ENCODE peak calls at places on chromosomes 7 and 10, in six cellular contexts. D is cardiac muscle cell, P is left ventricle myocardium inferior, W is heart left ventricle, Z is Panc1, L is GM23338. B is an unnamed sample. For H3K4me1, the result is how much of the 10 kb centered on the place peaks cover.

GRCh38 chr10:62584216-62584615 is 210.0 kb downstream of the ZNF365 start:
- DNase-seq in D (peak), P (no peak), W (no peak), Z (no peak), L (no peak), B (no peak)

GRCh38 chr7:23341846-23342598 is 42.9 kb downstream of the MALSU1 start:
- DNase-seq in D (no peak), P (no peak), W (no peak), Z (no peak), L (no peak), B (no peak)

GRCh38 chr10:107855933-107856332 is 691.4 kb upstream of the SORCS1 start:
- DNase-seq in D (no peak), P (no peak), W (no peak), Z (no peak), L (no peak), B (no peak)

GRCh38 chr7:149450821-149451220 is 10.0 kb downstream of the ZNF777 start:
- DNase-seq in D (no peak), P (no peak), W (no peak), Z (no peak), L (no peak), B (no peak)

GRCh38 chr7:1749864-1750466 is 79.9 kb downstream of the ELFN1 start:
- DNase-seq in D (no peak), P (peak), W (peak), Z (no peak), L (no peak), B (no peak)

GRCh38 chr10:68125770-68126169 is 16.5 kb downstream of the MYPN start:
- DNase-seq in D (no peak), P (no peak), W (no peak), Z (no peak), L (no peak), B (no peak)

GRCh38 chr7:81232084-81232799 is 313.4 kb upstream of the SEMA3C start:
- DNase-seq in D (no peak), P (peak), W (peak), Z (no peak), L (no peak), B (no peak)

GRCh38 chr10:77287647-77288120 is 349.9 kb downstream of the KCNMA1 start:
- DNase-seq in D (no peak), P (no peak), W (peak), Z (no peak), L (no peak), B (no peak)

GRCh38 chr7:92988051-92988450 is 129.7 kb downstream of the SAMD9 start:
- DNase-seq in D (peak), P (no peak), W (no peak), Z (no peak), L (peak), B (no peak)

GRCh38 chr10:21758239-21758638 is 224.2 kb downstream of the MLLT10 start:
- DNase-seq in D (no peak), P (no peak), W (no peak), Z (no peak), L (no peak), B (no peak)

GRCh38 chr7:142120474-142121000 is 9.0 kb downstream of the MGAM2 start:
- DNase-seq in D (no peak), P (no peak), W (no peak), Z (no peak), L (no peak), B (no peak)

GRCh38 chr7:132656846-132657776 is 80.8 kb upstream of the PLXNA4 start:
- DNase-seq in D (peak), P (no peak), W (no peak), Z (no peak), L (peak), B (no peak)

GRCh38 chr10:71860243-71861029 is 9.4 kb upstream of the PSAP start:
- DNase-seq in D (peak), P (peak), W (peak), Z (peak), L (peak), B (peak)

GRCh38 chr10:6674282-6674681 is 94.2 kb upstream of the PRKCQ start:
- DNase-seq in D (no peak), P (no peak), W (no peak), Z (no peak), L (no peak), B (no peak)

GRCh38 chr10:98088186-98088971 is 46.1 kb upstream of the R3HCC1L start:
- DNase-seq in D (peak), P (peak), W (peak), Z (no peak), L (no peak), B (no peak)

GRCh38 chr7:5234852-5235831 is 45.1 kb downstream of the WIPI2 start:
- DNase-seq in D (no peak), P (no peak), W (no peak), Z (no peak), L (no peak), B (no peak)

GRCh38 chr10:66678521-66678920 is 247.3 kb upstream of the LRRTM3 start:
- DNase-seq in D (no peak), P (no peak), W (no peak), Z (no peak), L (no peak), B (no peak)

GRCh38 chr10:12981570-12981969 is 19.9 kb downstream of the CCDC3 start:
- DNase-seq in D (peak), P (no peak), W (no peak), Z (peak), L (no peak), B (no peak)

GRCh38 chr10:85888559-85888958 is 478.0 kb downstream of the GRID1 start:
- DNase-seq in D (no peak), P (no peak), W (no peak), Z (no peak), L (no peak), B (no peak)

GRCh38 chr7:47400001-47400400 is 181.9 kb downstream of the TNS3 start:
- DNase-seq in D (no peak), P (no peak), W (no peak), Z (no peak), L (no peak), B (no peak)

GRCh38 chr7:150340024-150340749 is 1.2 kb downstream of the RARRES2 start:
- DNase-seq in D (peak), P (peak), W (peak), Z (no peak), L (peak), B (peak)

GRCh38 chr10:132430861-132431271 is 33.9 kb downstream of the PWWP2B start:
- DNase-seq in D (no peak), P (no peak), W (no peak), Z (no peak), L (no peak), B (no peak)

GRCh38 chr7:111108526-111108925 is 17.6 kb downstream of the LRRN3 start:
- DNase-seq in D (peak), P (no peak), W (no peak), Z (no peak), L (no peak), B (no peak)

GRCh38 chr7:139820089-139820488 is 9.0 kb upstream of the TBXAS1 start:
- DNase-seq in D (no peak), P (no peak), W (no peak), Z (no peak), L (no peak), B (no peak)

GRCh38 chr10:18737841-18738240 is 78.6 kb downstream of the ARL5B start:
- DNase-seq in D (peak), P (no peak), W (no peak), Z (no peak), L (no peak), B (no peak)

GRCh38 chr7:29196191-29196590 is 1.6 kb downstream of the CHN2 start:
- DNase-seq in D (no peak), P (no peak), W (no peak), Z (no peak), L (no peak), B (no peak)

GRCh38 chr7:30327813-30328212 is 43.4 kb downstream of the ZNRF2 start:
- DNase-seq in D (peak), P (no peak), W (no peak), Z (no peak), L (no peak), B (no peak)

GRCh38 chr7:28922618-28923331 is 35.4 kb downstream of the TRIL start:
- DNase-seq in D (peak), P (peak), W (peak), Z (no peak), L (peak), B (peak)

GRCh38 chr10:513393-513792 is 176.1 kb downstream of the DIP2C start:
- DNase-seq in D (no peak), P (no peak), W (peak), Z (no peak), L (no peak), B (no peak)

GRCh38 chr7:21454182-21454581 is 26.3 kb downstream of the SP4 start:
- DNase-seq in D (no peak), P (no peak), W (no peak), Z (no peak), L (peak), B (no peak)

GRCh38 chr10:8902926-8903325 is 848.4 kb downstream of the GATA3 start:
- DNase-seq in D (no peak), P (no peak), W (no peak), Z (no peak), L (no peak), B (no peak)

GRCh38 chr10:99562631-99563030 is 29.9 kb downstream of the NKX2-3 start:
- DNase-seq in D (no peak), P (no peak), W (no peak), Z (no peak), L (no peak), B (no peak)

GRCh38 chr7:78095549-78095948 is 297.0 kb downstream of the PHTF2 start:
- DNase-seq in D (peak), P (no peak), W (no peak), Z (no peak), L (no peak), B (no peak)
- TF ChIP-seq CTCF in D (peak), P (no peak), W (no peak), Z (no peak), L (peak), B (no peak)

GRCh38 chr10:46050956-46051355 is 4.9 kb upstream of the MSMB start:
- DNase-seq in D (peak), P (no peak), W (no peak), Z (no peak), L (no peak), B (no peak)
- H3K4me1 ChIP-seq in D (under half), P (under half), W (under half), Z (under half), L (under half), B (under half)

DNA sequence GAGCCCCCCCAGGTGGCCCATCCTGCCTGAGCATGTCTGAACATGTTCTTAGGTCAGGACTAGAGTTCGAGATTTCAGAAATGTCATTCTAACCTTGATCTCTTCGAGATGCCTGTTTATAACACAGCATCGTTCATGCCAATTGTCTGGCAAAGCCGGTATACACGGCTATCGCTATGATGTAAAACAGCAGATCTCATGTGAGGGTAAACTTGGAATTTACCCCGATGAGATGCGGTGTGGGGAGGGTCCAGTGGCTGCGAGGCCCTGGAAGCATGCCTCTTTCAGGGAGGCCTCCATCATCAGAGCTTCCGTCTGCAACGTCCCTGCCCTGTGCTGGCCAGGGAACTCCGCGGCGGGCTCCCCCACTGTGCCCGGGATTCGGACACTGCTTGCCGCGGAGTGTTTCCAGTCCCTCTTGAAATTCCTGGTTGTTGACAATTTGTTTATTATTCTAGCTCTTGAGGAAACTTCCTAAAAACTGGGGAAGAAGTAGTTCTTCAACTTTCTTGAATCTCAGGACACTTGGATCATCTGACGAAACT is 168.6 kb upstream of the RHEB start:
- DNase-seq in D (no peak), P (no peak), W (peak), Z (no peak), L (no peak), B (no peak)
- H3K4me3 ChIP-seq in D (no peak), P (no peak), W (no peak), Z (no peak), L (no peak), B (no peak)

GRCh38 chr7:66333443-66333842 is 128.3 kb downstream of the TPST1 start:
- DNase-seq in D (no peak), P (no peak), W (no peak), Z (no peak), L (no peak), B (no peak)

GRCh38 chr7:66336760-66337159 is 131.6 kb downstream of the TPST1 start:
- DNase-seq in D (no peak), P (no peak), W (no peak), Z (no peak), L (no peak), B (no peak)

GRCh38 chr7:66339141-66339540 is 134.0 kb downstream of the TPST1 start:
- DNase-seq in D (no peak), P (no peak), W (no peak), Z (no peak), L (no peak), B (no peak)

GRCh38 chr7:66331883-66332282 is 126.7 kb downstream of the TPST1 start:
- DNase-seq in D (peak), P (no peak), W (no peak), Z (no peak), L (no peak), B (no peak)

GRCh38 chr7:66335318-66335717 is 130.2 kb downstream of the TPST1 start:
- DNase-seq in D (no peak), P (no peak), W (no peak), Z (no peak), L (no peak), B (no peak)
- TF ChIP-seq CTCF in D (no peak), P (no peak), W (no peak), Z (no peak), L (no peak), B (no peak)

DNA sequence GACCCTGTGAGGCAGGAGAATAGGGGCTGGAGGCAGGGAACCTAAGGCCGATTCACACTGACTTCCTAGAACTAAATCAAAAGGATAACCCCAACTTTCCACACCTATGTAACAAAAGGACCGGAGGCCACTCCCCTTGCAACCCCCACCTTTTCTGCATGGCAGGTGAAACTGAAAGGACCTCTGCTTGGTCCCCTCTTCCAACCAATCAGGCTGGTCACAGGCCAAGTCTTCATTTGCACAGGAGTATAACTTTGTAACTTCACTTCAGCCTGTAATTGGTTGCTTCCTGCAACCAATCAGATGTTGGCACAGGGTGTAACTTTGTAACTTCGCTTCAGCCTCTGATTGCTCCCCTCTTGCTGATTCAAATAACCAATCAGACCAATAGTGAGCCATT is 190.1 kb downstream of the FAM107B start:
- DNase-seq in D (no peak), P (no peak), W (no peak), Z (no peak), L (peak), B (no peak)
- H3K4me1 ChIP-seq in D (under half), P (under half), W (under half), Z (under half), L (under half), B (under half)

GRCh38 chr7:24755096-24755495 is 2.2 kb downstream of the GSDME start:
- DNase-seq in D (no peak), P (no peak), W (no peak), Z (no peak), L (no peak), B (no peak)

GRCh38 chr7:24755541-24756416 is 1.5 kb downstream of the GSDME start:
- DNase-seq in D (no peak), P (no peak), W (no peak), Z (no peak), L (no peak), B (no peak)

GRCh38 chr7:24757799-24758275 is 573 bp upstream of the GSDME start:
- DNase-seq in D (peak), P (no peak), W (no peak), Z (no peak), L (peak), B (peak)

GRCh38 chr7:24756989-24757798 is at the start of gene GSDME:
- DNase-seq in D (peak), P (peak), W (peak), Z (no peak), L (peak), B (peak)

GRCh38 chr7:24756545-24756988 is 697 bp downstream of the GSDME start:
- DNase-seq in D (no peak), P (no peak), W (peak), Z (no peak), L (no peak), B (no peak)
- H3K4me3 ChIP-seq in D (peak), P (peak), W (peak), Z (peak), L (peak), B (peak)

GRCh38 chr7:100826546-100827329 is 585 bp downstream of the EPHB4 start:
- DNase-seq in D (no peak), P (no peak), W (no peak), Z (no peak), L (peak), B (peak)

GRCh38 chr7:100829150-100829716 is 1.9 kb upstream of the EPHB4 start:
- DNase-seq in D (peak), P (peak), W (peak), Z (no peak), L (peak), B (peak)

GRCh38 chr7:100825215-100825671 is 2.1 kb downstream of the EPHB4 start:
- DNase-seq in D (no peak), P (no peak), W (peak), Z (no peak), L (peak), B (no peak)

GRCh38 chr7:100825760-100826545 is 1.4 kb downstream of the EPHB4 start:
- DNase-seq in D (peak), P (no peak), W (no peak), Z (no peak), L (peak), B (no peak)

GRCh38 chr7:100827330-100828226 is at the start of gene EPHB4:
- DNase-seq in D (peak), P (peak), W (peak), Z (no peak), L (peak), B (peak)
- TF ChIP-seq CTCF in D (peak), P (peak), W (no peak), Z (no peak), L (peak), B (peak)

DNA sequence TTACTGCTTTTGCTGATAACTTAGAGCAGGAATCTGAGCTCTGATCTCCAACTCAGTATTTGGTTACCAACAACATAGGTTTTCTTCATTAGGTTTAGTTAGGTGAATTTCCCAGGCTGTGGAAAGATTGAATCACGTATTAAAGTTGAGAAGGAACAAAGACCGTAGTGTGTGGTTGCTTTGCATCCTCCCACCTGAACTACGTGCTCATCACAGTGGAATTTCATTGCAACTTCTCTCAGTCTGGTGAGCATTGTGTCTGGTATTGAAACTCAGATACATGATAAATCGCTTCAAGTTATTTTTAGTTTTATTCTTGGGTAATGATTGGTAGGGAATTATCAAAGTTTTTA is 139.4 kb upstream of the AKR1E2 start:
- DNase-seq in D (peak), P (no peak), W (no peak), Z (no peak), L (no peak), B (no peak)
- H3K4me1 ChIP-seq in D (under half), P (under half), W (under half), Z (under half), L (under half), B (under half)

GRCh38 chr7:27138987-27139334 is 4.5 kb downstream of the HOXA5 start:
- DNase-seq in D (no peak), P (no peak), W (no peak), Z (no peak), L (peak), B (no peak)

GRCh38 chr7:27141138-27141537 is 2.3 kb downstream of the HOXA5 start:
- DNase-seq in D (no peak), P (no peak), W (no peak), Z (no peak), L (no peak), B (no peak)

GRCh38 chr7:27141591-27142561 is 1.6 kb downstream of the HOXA5 start:
- DNase-seq in D (no peak), P (no peak), W (no peak), Z (no peak), L (peak), B (no peak)

GRCh38 chr7:27139335-27140107 is 4.0 kb downstream of the HOXA5 start:
- DNase-seq in D (no peak), P (no peak), W (no peak), Z (no peak), L (peak), B (no peak)

DNA sequence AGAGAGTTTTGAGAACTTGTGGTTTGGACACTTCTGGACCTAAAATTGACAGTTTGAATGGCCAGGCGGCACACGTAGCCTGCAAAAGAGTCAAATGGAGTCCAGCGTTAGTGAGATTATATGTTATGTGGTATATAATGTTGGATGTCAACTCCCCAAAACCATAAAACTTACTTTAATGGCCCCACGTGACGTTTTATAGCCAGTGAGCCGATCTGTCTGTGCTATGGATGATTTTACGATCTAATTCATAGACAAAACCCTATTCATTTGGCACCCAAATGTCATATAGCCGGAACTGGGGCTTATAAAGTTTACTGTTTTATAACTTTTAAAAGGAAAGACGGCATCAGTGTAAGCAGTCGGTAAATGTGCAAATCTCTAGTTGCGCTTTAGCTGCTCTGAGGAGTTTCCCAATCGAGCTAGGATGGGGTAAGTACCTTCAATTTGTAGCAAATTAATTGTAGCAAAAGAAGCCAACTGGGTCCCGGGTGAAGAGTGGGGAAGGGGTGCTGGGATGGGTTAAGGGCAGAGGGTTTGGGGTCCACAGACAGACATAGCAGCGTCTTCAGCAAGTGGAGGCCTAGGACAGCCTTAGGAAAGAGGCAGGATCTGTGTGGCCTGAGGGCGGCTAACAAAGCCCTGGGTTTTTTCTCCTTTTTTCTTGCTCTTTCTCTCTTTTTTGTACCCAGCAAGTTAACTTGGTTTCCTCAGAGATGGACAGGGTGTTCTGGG is 3.2 kb downstream of the HOXA5 start:
- DNase-seq in D (no peak), P (no peak), W (no peak), Z (no peak), L (no peak), B (no peak)
- H3K4me3 ChIP-seq in D (no peak), P (no peak), W (no peak), Z (no peak), L (peak), B (no peak)